ENCODE peak calls at places on chromosome 15, in eight cellular contexts. U is sigmoid colon; N is neuronal stem cell; T is CD4-positive, CD25-positive, alpha-beta regulatory T cell; X is H9; W is CD8-positive, alpha-beta T cell; P is A549; J is spleen. E is an unnamed sample.

GRCh38 chr15:66565731-66566130 is at the start of gene LCTL:
- DNase-seq in N (peak; percentile 63), P (no peak), W (no peak), J (peak; percentile 19), X (peak; percentile 80), T (no peak), U (no peak), E (no peak)

GRCh38 chr15:58440181-58440910 is 8.6 kb downstream of the LIPC start:
- DNase-seq in W (no peak), X (no peak), P (peak; percentile 92), T (no peak), J (no peak), U (no peak), N (no peak), E (peak; percentile 86)

GRCh38 chr15:101615414-101615985 is 36.7 kb downstream of the TM2D3 start:
- DNase-seq in U (no peak), N (no peak), T (no peak), W (no peak), J (no peak), X (no peak), P (no peak), E (no peak)

GRCh38 chr15:54131410-54131809 is 153.2 kb downstream of the UNC13C start:
- DNase-seq in J (no peak), T (no peak), W (no peak), X (no peak), N (no peak), U (no peak), P (no peak), E (no peak)

GRCh38 chr15:39623550-39623931 is 42.7 kb downstream of the THBS1 start:
- DNase-seq in T (no peak), U (no peak), N (no peak), J (no peak), X (no peak), P (no peak), W (peak; percentile 30), E (peak; percentile 54)

GRCh38 chr15:93041159-93041547 is 47.9 kb downstream of the RGMA start:
- DNase-seq in U (no peak), N (no peak), J (peak; percentile 41), W (no peak), X (no peak), P (no peak), T (no peak), E (no peak)

GRCh38 chr15:63909819-63910437 is 76.2 kb upstream of the HERC1 start:
- DNase-seq in J (peak; percentile 30), W (no peak), N (no peak), X (no peak), T (no peak), P (no peak), U (no peak), E (no peak)

GRCh38 chr15:76333309-76333708 is 3.3 kb upstream of the ISL2 start:
- DNase-seq in U (no peak), W (no peak), P (no peak), N (no peak), J (no peak), T (no peak), X (no peak), E (no peak)

GRCh38 chr15:83284563-83285283 is at the start of gene BNC1:
- DNase-seq in P (no peak), J (no peak), W (no peak), N (no peak), T (no peak), U (no peak), X (peak; percentile 47), E (no peak)

GRCh38 chr15:61584410-61584809 is 355.3 kb upstream of the RORA start:
- DNase-seq in X (no peak), W (no peak), J (no peak), P (no peak), T (no peak), U (no peak), N (no peak), E (no peak)

GRCh38 chr15:51368307-51368706 is 26.9 kb downstream of the GLDN start:
- DNase-seq in T (no peak), P (no peak), X (no peak), N (no peak), W (no peak), J (no peak), U (no peak), E (no peak)

GRCh38 chr15:67174864-67175573 is 79.4 kb downstream of the AAGAB start:
- DNase-seq in U (peak; percentile 58), W (no peak), X (no peak), J (no peak), T (no peak), P (peak; percentile 84), N (no peak), E (peak; percentile 89)

GRCh38 chr15:60390231-60390630 is 7.6 kb downstream of the ANXA2 start:
- DNase-seq in T (no peak), J (no peak), U (no peak), N (no peak), P (no peak), W (no peak), X (no peak), E (no peak)

GRCh38 chr15:81336568-81336967 is 12.6 kb upstream of the STARD5 start:
- DNase-seq in U (no peak), J (no peak), T (peak; percentile 14), W (peak; percentile 28), N (no peak), P (peak; percentile 36), X (no peak), E (no peak)

GRCh38 chr15:64478863-64479262 is 18.5 kb downstream of the ZNF609 start:
- DNase-seq in J (no peak), U (no peak), X (no peak), N (no peak), W (no peak), P (peak; percentile 11), T (no peak), E (no peak)

GRCh38 chr15:78205856-78206255 is 28.5 kb downstream of the ACSBG1 start:
- DNase-seq in U (no peak), W (no peak), P (no peak), T (no peak), X (no peak), J (no peak), N (no peak), E (no peak)

GRCh38 chr15:78207110-78207458 is 27.3 kb downstream of the ACSBG1 start:
- DNase-seq in J (no peak), P (no peak), U (no peak), X (no peak), N (no peak), T (no peak), W (no peak), E (no peak)

GRCh38 chr15:78204351-78205309 is 29.7 kb downstream of the ACSBG1 start:
- DNase-seq in J (no peak), X (peak; percentile 21), U (no peak), P (no peak), W (no peak), N (no peak), T (no peak), E (no peak)

GRCh38 chr15:78206326-78207109 is 27.8 kb downstream of the ACSBG1 start:
- DNase-seq in U (no peak), N (no peak), X (no peak), T (no peak), J (no peak), P (no peak), W (no peak), E (no peak)

DNA sequence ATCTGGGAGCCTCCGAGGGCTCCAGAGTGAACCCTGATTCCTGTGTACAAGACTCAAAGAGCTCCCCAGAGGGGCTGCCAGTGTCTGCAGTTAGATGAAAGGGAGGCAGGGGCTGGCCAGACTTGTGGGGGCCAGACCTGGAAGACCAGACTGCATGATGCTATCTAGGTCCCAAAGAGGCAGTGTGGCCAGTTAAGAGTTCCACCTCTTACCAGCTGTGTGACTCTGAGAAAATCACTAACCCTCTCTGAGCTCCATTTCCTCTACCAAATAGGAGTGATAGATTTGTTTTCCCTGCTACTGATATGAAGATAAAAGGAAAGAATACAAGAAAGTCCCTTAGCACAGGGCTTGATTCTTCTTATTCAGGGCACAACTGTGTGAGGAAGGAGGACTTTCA is 29.0 kb downstream of the ACSBG1 start:
- DNase-seq in T (no peak), U (no peak), P (no peak), W (no peak), J (no peak), X (no peak), N (no peak), E (no peak)
- H3K27ac ChIP-seq in T (no peak overlapping the region), U (peak overlapping the region; percentile 37), P (no peak overlapping the region), W (no peak overlapping the region), J (no peak overlapping the region), X (no peak overlapping the region), N (no peak overlapping the region), E (no peak overlapping the region)

DNA sequence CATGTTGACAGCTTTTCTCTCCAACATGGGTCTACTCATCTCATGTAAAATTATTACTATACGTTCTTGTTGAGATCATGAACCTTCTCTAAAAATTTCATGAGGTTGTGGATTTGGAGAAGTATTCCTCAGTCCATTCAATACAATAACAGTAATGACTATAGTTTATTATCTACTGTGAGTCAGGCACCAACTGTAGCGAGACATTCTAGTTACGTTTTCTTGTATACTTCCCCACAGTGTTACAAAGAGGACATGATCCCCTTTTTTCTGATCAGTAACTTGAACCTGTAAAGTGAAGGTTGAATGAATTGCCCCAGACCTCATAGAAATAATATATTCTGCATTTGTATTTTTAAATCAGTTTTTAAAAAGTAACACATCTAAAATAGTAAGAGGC is 76.4 kb downstream of the AKAP13 start:
- DNase-seq in P (no peak), U (no peak), N (no peak), J (no peak), X (no peak), W (no peak), T (no peak), E (no peak)
- H3K27ac ChIP-seq in P (no peak overlapping the region), U (no peak overlapping the region), N (no peak overlapping the region), J (no peak overlapping the region), X (no peak overlapping the region), W (no peak overlapping the region), T (no peak overlapping the region), E (no peak overlapping the region)

DNA sequence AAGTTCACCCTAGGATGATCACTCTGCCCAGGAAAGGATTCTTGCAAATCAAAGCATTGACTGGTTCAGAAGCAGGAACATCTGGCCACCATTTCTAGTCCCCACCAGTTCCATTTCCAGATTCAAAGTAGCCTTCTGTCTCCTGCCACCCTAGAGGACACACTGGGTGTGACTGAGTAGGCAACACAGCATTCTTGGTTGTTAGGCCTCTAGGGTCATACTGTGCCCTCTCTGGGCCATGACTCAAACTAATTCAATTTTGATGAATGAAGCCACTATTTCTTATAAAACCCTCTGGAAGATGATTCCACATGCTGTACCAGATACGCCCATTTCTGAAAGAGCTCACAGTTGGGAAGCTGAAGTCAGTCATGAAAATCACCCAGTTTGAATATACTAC is 69.7 kb downstream of the WDR76 start:
- DNase-seq in U (no peak), T (no peak), X (no peak), W (no peak), N (no peak), P (no peak), J (no peak), E (no peak)
- H3K27ac ChIP-seq in U (no peak overlapping the region), T (no peak overlapping the region), X (no peak overlapping the region), W (no peak overlapping the region), N (no peak overlapping the region), P (no peak overlapping the region), J (no peak overlapping the region), E (no peak overlapping the region)

GRCh38 chr15:74788042-74788715 is 6.3 kb downstream of the CSK start:
- DNase-seq in X (no peak), U (no peak), N (no peak), T (no peak), P (no peak), J (peak; percentile 78), W (no peak), E (no peak)
- H3K27ac ChIP-seq in X (no peak overlapping the region), U (peak overlapping the region; percentile 43), N (no peak overlapping the region), T (peak overlapping the region; percentile 95), P (no peak overlapping the region), J (peak overlapping the region; percentile 96), W (peak overlapping the region; percentile 53), E (peak overlapping the region; percentile 84)

E was measured in small intestine.